ENCODE peak calls at places on chromosomes 3 and 15, in six cellular contexts. V is HS-27A; Z is fibroblast of pulmonary artery; U is HL-60; O is CD4-positive, alpha-beta T cell; I is fibroblast of lung. H is an unnamed sample.

GRCh38 chr3:124747111-124747981 is 17.1 kb downstream of the UMPS start:
- DNase-seq in V (no peak), Z (no peak), U (no peak), O (no peak), I (no peak), H (no peak)

GRCh38 chr15:73602444-73602843 is 30.7 kb downstream of the NPTN start:
- DNase-seq in V (no peak), Z (no peak), U (no peak), O (no peak), I (no peak), H (no peak)

GRCh38 chr3:4234894-4235293 is 68.3 kb upstream of the SETMAR start:
- DNase-seq in V (no peak), Z (no peak), U (no peak), O (no peak), I (no peak), H (no peak)

GRCh38 chr3:8802256-8802655 is 32.8 kb upstream of the OXTR start:
- DNase-seq in V (no peak), Z (no peak), U (no peak), O (no peak), I (no peak), H (no peak)

GRCh38 chr3:46549989-46550388 is 16.1 kb downstream of the LRRC2 start:
- DNase-seq in V (no peak), Z (no peak), U (peak), O (no peak), I (no peak), H (no peak)

GRCh38 chr3:159263750-159264561 is 462.1 kb downstream of the MFSD1 start:
- DNase-seq in V (no peak), Z (peak), U (peak), O (no peak), I (peak), H (no peak)

GRCh38 chr3:30180305-30181275 is 425.8 kb upstream of the TGFBR2 start:
- DNase-seq in V (no peak), Z (peak), U (peak), O (no peak), I (no peak), H (no peak)

GRCh38 chr15:82650046-82650670 is 3.0 kb upstream of the CPEB1 start:
- DNase-seq in V (no peak), Z (no peak), U (no peak), O (no peak), I (no peak), H (no peak)

GRCh38 chr3:71962561-71963240 is 177.8 kb upstream of the PROK2 start:
- DNase-seq in V (no peak), Z (peak), U (no peak), O (no peak), I (peak), H (no peak)

GRCh38 chr3:114227076-114227475 is 10.3 kb downstream of the ZNF80 start:
- DNase-seq in V (no peak), Z (no peak), U (no peak), O (no peak), I (no peak), H (no peak)

GRCh38 chr3:33940736-33941135 is 142.3 kb downstream of the PDCD6IP start:
- DNase-seq in V (no peak), Z (peak), U (no peak), O (no peak), I (no peak), H (no peak)

GRCh38 chr15:61112231-61112630 is 116.9 kb downstream of the RORA start:
- DNase-seq in V (no peak), Z (no peak), U (no peak), O (no peak), I (no peak), H (no peak)

GRCh38 chr15:40567111-40567510 is 2.0 kb upstream of the RPUSD2 start:
- DNase-seq in V (no peak), Z (peak), U (peak), O (no peak), I (no peak), H (no peak)

GRCh38 chr3:123941150-123941941 is 19.7 kb downstream of the CCDC14 start:
- DNase-seq in V (no peak), Z (peak), U (no peak), O (no peak), I (peak), H (no peak)

GRCh38 chr3:38834717-38835116 is 18.7 kb upstream of the SCN10A start:
- DNase-seq in V (no peak), Z (no peak), U (no peak), O (no peak), I (no peak), H (no peak)

GRCh38 chr3:109806929-109807328 is 469.6 kb upstream of the DPPA4 start:
- DNase-seq in V (peak), Z (peak), U (peak), O (peak), I (peak), H (no peak)

H was measured in natural killer cell.